ENCODE peak calls at places on chromosome 16, in four cellular contexts. J is colonic mucosa, L is small intestine, M is heart right ventricle. A is an unnamed sample.

GRCh38 chr16:88274847-88275246 is 107.9 kb upstream of the ZNF469 start:
- DNase-seq in J (no peak), L (no peak), M (no peak), A (peak; percentile 43)

GRCh38 chr16:66605177-66605999 is 884 bp downstream of the CMTM3 start:
- DNase-seq in J (peak; percentile 45), L (no peak), M (peak; percentile 69), A (peak; percentile 84)

GRCh38 chr16:85350973-85351372 is 238.7 kb upstream of the CIBAR2 start:
- DNase-seq in J (peak; percentile 95), L (peak; percentile 98), M (peak; percentile 78), A (peak; percentile 92)

GRCh38 chr16:2954228-2954627 is 9.8 kb upstream of the KREMEN2 start:
- DNase-seq in J (no peak), L (no peak), M (no peak), A (no peak)

GRCh38 chr16:54932737-54933254 is 2.1 kb downstream of the IRX5 start:
- DNase-seq in J (no peak), L (no peak), M (peak; percentile 27), A (peak; percentile 73)

GRCh38 chr16:82061861-82062525 is 26.9 kb downstream of the HSD17B2 start:
- DNase-seq in J (no peak), L (peak; percentile 52), M (no peak), A (no peak)

GRCh38 chr16:88287219-88287618 is 95.5 kb upstream of the ZNF469 start:
- DNase-seq in J (no peak), L (peak; percentile 66), M (no peak), A (no peak)

GRCh38 chr16:35753559-35754390 is 2294.4 kb downstream of the TP53TG3F start:
- DNase-seq in J (no peak), L (no peak), M (no peak), A (no peak)

GRCh38 chr16:6837722-6838121 is 494.9 kb upstream of the RBFOX1 start:
- DNase-seq in J (no peak), L (no peak), M (no peak), A (no peak)

GRCh38 chr16:65414284-65414984 is 292.6 kb upstream of the CDH11 start:
- DNase-seq in J (no peak), L (no peak), M (no peak), A (no peak)

GRCh38 chr16:85872666-85873561 is 26.0 kb upstream of the IRF8 start:
- DNase-seq in J (peak; percentile 19), L (no peak), M (no peak), A (no peak)

GRCh38 chr16:74817851-74818250 is 43.2 kb upstream of the FA2H start:
- DNase-seq in J (no peak), L (no peak), M (no peak), A (no peak)

GRCh38 chr16:65889533-65889966 is 476.9 kb upstream of the CDH5 start:
- DNase-seq in J (no peak), L (no peak), M (no peak), A (no peak)

GRCh38 chr16:48556913-48557351 is 53.0 kb downstream of the N4BP1 start:
- DNase-seq in J (no peak), L (no peak), M (no peak), A (no peak)

GRCh38 chr16:50266337-50267091 is at the start of gene ADCY7:
- DNase-seq in J (peak; percentile 84), L (peak; percentile 81), M (peak; percentile 74), A (peak; percentile 88)

GRCh38 chr16:55225972-55226542 is 97.9 kb upstream of the IRX6 start:
- DNase-seq in J (no peak), L (no peak), M (no peak), A (no peak)

GRCh38 chr16:89473791-89474414 is 16.5 kb downstream of the ANKRD11 start:
- DNase-seq in J (no peak), L (peak; percentile 64), M (no peak), A (no peak)

DNA sequence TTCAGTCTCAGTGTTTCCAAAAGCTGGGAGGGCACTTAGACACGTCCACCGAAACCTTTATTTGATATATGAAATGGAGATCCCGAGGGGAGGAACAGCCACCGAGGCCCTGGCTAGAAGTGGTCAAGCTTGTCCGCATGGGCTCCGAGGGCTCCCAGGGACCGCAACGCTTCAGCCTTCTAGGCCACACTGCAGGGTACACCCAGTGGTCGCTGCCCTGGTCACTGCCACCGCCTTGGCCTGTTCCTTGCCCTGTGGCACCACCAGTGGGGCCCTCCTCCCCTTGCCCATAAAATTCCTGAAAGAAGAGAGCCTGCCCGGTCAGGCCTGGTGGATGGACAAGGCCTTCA is 43.8 kb upstream of the SMPD3 start:
- DNase-seq in J (no peak), L (no peak), M (no peak), A (no peak)
- H3K4me1 ChIP-seq in J (peaks cover 4% of the 10 kb centered on the region), L (no peaks in the 10 kb centered on the region), M (peaks cover 4% of the 10 kb centered on the region), A (no peaks in the 10 kb centered on the region)

GRCh38 chr16:27324851-27325301 is 11.1 kb downstream of the IL4R start:
- DNase-seq in J (no peak), L (no peak), M (no peak), A (no peak)

GRCh38 chr16:27326738-27327585 is 13.2 kb downstream of the IL4R start:
- DNase-seq in J (peak; percentile 64), L (peak; percentile 60), M (peak; percentile 63), A (peak; percentile 88)

GRCh38 chr16:27325736-27326135 is 12.0 kb downstream of the IL4R start:
- DNase-seq in J (no peak), L (no peak), M (no peak), A (no peak)

GRCh38 chr16:27327586-27327915 is 13.8 kb downstream of the IL4R start:
- DNase-seq in J (no peak), L (no peak), M (no peak), A (no peak)

GRCh38 chr16:27326251-27326650 is 12.5 kb downstream of the IL4R start:
- DNase-seq in J (no peak), L (no peak), M (no peak), A (no peak)
- H3K4me1 ChIP-seq in J (peaks cover 23% of the 10 kb centered on the region), L (peaks cover 22% of the 10 kb centered on the region), M (peaks cover 51% of the 10 kb centered on the region), A (peaks cover 92% of the 10 kb centered on the region)

GRCh38 chr16:1548234-1548633 is 14.8 kb downstream of the TMEM204 start:
- DNase-seq in J (no peak), L (no peak), M (no peak), A (no peak)
- H3K4me1 ChIP-seq in J (peaks cover 5% of the 10 kb centered on the region), L (no peaks in the 10 kb centered on the region), M (peaks cover 100% of the 10 kb centered on the region), A (peaks cover 66% of the 10 kb centered on the region)

DNA sequence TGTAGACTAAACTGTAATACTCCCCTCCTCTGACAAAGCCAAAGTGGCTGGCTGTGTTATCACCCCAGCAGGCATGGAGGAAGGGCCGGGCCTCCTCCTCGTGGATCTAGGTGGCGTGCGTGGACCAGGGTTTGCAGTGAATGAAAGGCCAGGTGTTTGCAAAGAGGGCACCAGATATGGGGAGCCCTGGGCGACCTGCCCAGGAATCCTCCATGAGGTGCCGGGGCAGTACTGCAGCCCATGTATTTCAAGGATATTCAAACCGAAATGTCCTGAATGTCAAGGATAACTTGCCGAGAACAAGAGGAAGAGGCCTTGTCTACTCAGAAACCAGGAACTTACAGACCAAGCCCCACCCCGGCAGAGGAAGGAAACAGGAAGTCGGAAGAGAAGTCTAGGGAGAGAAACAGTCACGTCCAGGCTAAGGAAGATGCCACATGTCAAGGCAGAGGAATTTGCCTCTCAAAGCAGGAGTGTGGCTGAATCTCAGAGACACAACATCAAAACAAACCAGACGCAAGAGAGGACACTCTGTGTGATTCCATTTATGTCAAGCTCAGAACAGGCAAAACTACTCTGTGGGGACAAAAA is 13.7 kb upstream of the OSGIN1 start:
- DNase-seq in J (no peak), L (no peak), M (no peak), A (no peak)
- H3K4me1 ChIP-seq in J (no peaks in the 10 kb centered on the region), L (no peaks in the 10 kb centered on the region), M (peaks cover 19% of the 10 kb centered on the region), A (no peaks in the 10 kb centered on the region)

DNA sequence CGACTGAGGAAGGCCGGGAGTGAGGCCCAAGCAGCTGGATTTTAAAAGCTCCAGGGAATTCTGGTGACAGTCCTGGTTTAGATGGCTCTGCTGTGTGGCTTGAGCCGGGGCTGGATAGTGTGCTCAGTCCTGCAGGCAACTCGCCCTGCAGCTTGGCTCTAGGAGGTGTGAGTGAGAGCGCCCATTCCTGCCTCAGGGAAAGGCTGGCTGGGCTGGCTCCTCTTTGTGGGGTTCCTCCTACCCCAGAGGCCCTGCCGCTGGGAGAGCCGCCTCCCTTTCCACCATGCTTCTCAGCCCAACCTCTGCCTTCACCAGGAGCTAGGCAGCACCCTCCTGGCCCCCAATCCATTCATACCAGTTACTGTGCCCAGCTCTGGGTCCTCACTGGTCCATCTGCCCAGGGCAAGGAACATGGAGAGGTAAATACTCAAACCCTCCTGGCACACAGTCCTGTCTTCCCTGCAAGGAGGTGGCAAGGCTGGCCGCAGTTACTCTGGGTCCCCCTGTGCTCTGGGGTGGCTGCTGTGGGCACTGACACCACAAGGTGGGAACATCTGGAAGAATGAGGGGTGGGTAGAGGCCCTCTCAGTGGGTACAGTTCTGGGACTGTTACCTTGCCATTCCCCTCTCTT is 47.1 kb downstream of the VAC14 start:
- DNase-seq in J (no peak), L (no peak), M (no peak), A (no peak)
- H3K4me1 ChIP-seq in J (peaks cover 22% of the 10 kb centered on the region), L (no peaks in the 10 kb centered on the region), M (peaks cover 40% of the 10 kb centered on the region), A (peaks cover 47% of the 10 kb centered on the region)

GRCh38 chr16:83809092-83809491 is 1.3 kb downstream of the HSBP1 start:
- DNase-seq in J (no peak), L (no peak), M (no peak), A (no peak)
- H3K4me1 ChIP-seq in J (peaks cover 4% of the 10 kb centered on the region), L (peaks cover 5% of the 10 kb centered on the region), M (peaks cover 57% of the 10 kb centered on the region), A (peaks cover 17% of the 10 kb centered on the region)

GRCh38 chr16:11914759-11915643 is 755 bp downstream of the GSPT1 start:
- DNase-seq in J (peak; percentile 62), L (peak; percentile 48), M (peak; percentile 53), A (peak; percentile 81)
- H3K4me1 ChIP-seq in J (peaks cover 8% of the 10 kb centered on the region), L (peaks cover 15% of the 10 kb centered on the region), M (peaks cover 47% of the 10 kb centered on the region), A (peaks cover 33% of the 10 kb centered on the region)

DNA sequence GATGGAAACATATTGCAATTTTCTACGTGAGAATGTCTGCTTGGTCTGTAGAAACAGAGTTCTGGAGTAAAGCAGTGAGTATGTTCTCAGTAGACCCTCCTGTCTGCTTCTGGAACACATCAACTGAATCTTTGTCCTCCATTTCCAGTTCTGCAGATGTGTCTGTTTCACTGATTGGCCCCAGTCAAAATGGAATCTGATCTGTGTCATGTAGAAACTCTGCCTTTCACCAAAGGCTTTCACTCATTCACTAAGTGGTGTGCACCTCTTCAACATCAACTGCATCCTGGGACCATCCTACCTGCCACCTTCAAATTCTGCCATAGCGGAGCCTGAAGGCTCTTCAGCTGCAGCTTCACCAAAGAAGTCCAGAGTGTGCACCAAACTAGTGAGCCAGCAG is 2.8 kb upstream of the ZNF267 start:
- DNase-seq in J (no peak), L (no peak), M (no peak), A (no peak)
- H3K4me1 ChIP-seq in J (peaks cover 7% of the 10 kb centered on the region), L (peaks cover 10% of the 10 kb centered on the region), M (peaks cover 30% of the 10 kb centered on the region), A (peaks cover 22% of the 10 kb centered on the region)